ENCODE peak calls at places on chromosomes 3 and 15, in nine cellular contexts. One of them, this sample, is unnamed.

GRCh38 chr3:42052867-42053351 is 38.2 kb upstream of the TRAK1 start:
- DNase-seq in cardiac muscle cell: peak; percentile 50
- DNase-seq in heart right ventricle: no peak
- DNase-seq in psoas muscle: no peak
- DNase-seq in SK-N-SH: no peak
- DNase-seq in thoracic aorta: no peak
- DNase-seq in stomach: no peak
- DNase-seq in body of pancreas: no peak
- DNase-seq in heart left ventricle: no peak
- DNase-seq in this sample: no peak

GRCh38 chr3:24965706-24966105 is 462.4 kb upstream of the RARB start:
- DNase-seq in cardiac muscle cell: no peak
- DNase-seq in heart right ventricle: no peak
- DNase-seq in psoas muscle: no peak
- DNase-seq in SK-N-SH: no peak
- DNase-seq in thoracic aorta: no peak
- DNase-seq in stomach: no peak
- DNase-seq in body of pancreas: no peak
- DNase-seq in heart left ventricle: no peak
- DNase-seq in this sample: no peak

GRCh38 chr3:194608981-194609380 is 24.2 kb downstream of the TMEM44 start:
- DNase-seq in cardiac muscle cell: no peak
- DNase-seq in heart right ventricle: no peak
- DNase-seq in psoas muscle: no peak
- DNase-seq in SK-N-SH: no peak
- DNase-seq in thoracic aorta: no peak
- DNase-seq in stomach: no peak
- DNase-seq in body of pancreas: no peak
- DNase-seq in heart left ventricle: no peak
- DNase-seq in this sample: no peak

GRCh38 chr15:55742927-55743614 is at the start of gene PRTG:
- DNase-seq in cardiac muscle cell: peak; percentile 91
- DNase-seq in heart right ventricle: peak; percentile 77
- DNase-seq in psoas muscle: peak; percentile 86
- DNase-seq in SK-N-SH: peak; percentile 96
- DNase-seq in thoracic aorta: peak; percentile 22
- DNase-seq in stomach: peak; percentile 65
- DNase-seq in body of pancreas: peak; percentile 55
- DNase-seq in heart left ventricle: peak; percentile 79
- DNase-seq in this sample: peak; percentile 38

GRCh38 chr3:58874795-58875194 is 175.0 kb downstream of the CFAP20DC start:
- DNase-seq in cardiac muscle cell: no peak
- DNase-seq in heart right ventricle: no peak
- DNase-seq in psoas muscle: no peak
- DNase-seq in SK-N-SH: no peak
- DNase-seq in thoracic aorta: no peak
- DNase-seq in stomach: no peak
- DNase-seq in body of pancreas: no peak
- DNase-seq in heart left ventricle: no peak
- DNase-seq in this sample: no peak

GRCh38 chr15:66291816-66292215 is 1.6 kb upstream of the DIS3L start:
- DNase-seq in cardiac muscle cell: no peak
- DNase-seq in heart right ventricle: no peak
- DNase-seq in psoas muscle: no peak
- DNase-seq in SK-N-SH: no peak
- DNase-seq in thoracic aorta: no peak
- DNase-seq in stomach: no peak
- DNase-seq in body of pancreas: no peak
- DNase-seq in heart left ventricle: no peak
- DNase-seq in this sample: no peak

GRCh38 chr3:29324180-29324651 is 43.3 kb downstream of the RBMS3 start:
- DNase-seq in cardiac muscle cell: peak; percentile 61
- DNase-seq in heart right ventricle: peak; percentile 14
- DNase-seq in psoas muscle: peak; percentile 68
- DNase-seq in SK-N-SH: no peak
- DNase-seq in thoracic aorta: peak; percentile 68
- DNase-seq in stomach: peak; percentile 27
- DNase-seq in body of pancreas: peak; percentile 10
- DNase-seq in heart left ventricle: peak; percentile 75
- DNase-seq in this sample: peak; percentile 11

GRCh38 chr3:18501679-18502343 is 76.7 kb upstream of the SATB1 start:
- DNase-seq in cardiac muscle cell: no peak
- DNase-seq in heart right ventricle: no peak
- DNase-seq in psoas muscle: no peak
- DNase-seq in SK-N-SH: no peak
- DNase-seq in thoracic aorta: no peak
- DNase-seq in stomach: no peak
- DNase-seq in body of pancreas: no peak
- DNase-seq in heart left ventricle: no peak
- DNase-seq in this sample: no peak

GRCh38 chr15:40367673-40368611 is 9.9 kb downstream of the DISP2 start:
- DNase-seq in cardiac muscle cell: peak; percentile 94
- DNase-seq in heart right ventricle: peak; percentile 84
- DNase-seq in psoas muscle: peak; percentile 93
- DNase-seq in SK-N-SH: peak; percentile 88
- DNase-seq in thoracic aorta: peak; percentile 37
- DNase-seq in stomach: peak; percentile 93
- DNase-seq in body of pancreas: peak; percentile 89
- DNase-seq in heart left ventricle: peak; percentile 81
- DNase-seq in this sample: peak; percentile 91

GRCh38 chr15:81189583-81190283 is 6.9 kb upstream of the IL16 start:
- DNase-seq in cardiac muscle cell: peak; percentile 98
- DNase-seq in heart right ventricle: peak; percentile 61
- DNase-seq in psoas muscle: peak; percentile 89
- DNase-seq in SK-N-SH: no peak
- DNase-seq in thoracic aorta: no peak
- DNase-seq in stomach: peak; percentile 34
- DNase-seq in body of pancreas: peak; percentile 74
- DNase-seq in heart left ventricle: peak; percentile 39
- DNase-seq in this sample: peak; percentile 14

GRCh38 chr15:52481915-52482314 is 46.8 kb downstream of the MYO5A start:
- DNase-seq in cardiac muscle cell: peak; percentile 74
- DNase-seq in heart right ventricle: no peak
- DNase-seq in psoas muscle: no peak
- DNase-seq in SK-N-SH: no peak
- DNase-seq in thoracic aorta: no peak
- DNase-seq in stomach: no peak
- DNase-seq in body of pancreas: peak; percentile 9
- DNase-seq in heart left ventricle: no peak
- DNase-seq in this sample: peak; percentile 23

GRCh38 chr15:95247068-95247984 is 1016.0 kb downstream of the MCTP2 start:
- DNase-seq in cardiac muscle cell: peak; percentile 89
- DNase-seq in heart right ventricle: no peak
- DNase-seq in psoas muscle: no peak
- DNase-seq in SK-N-SH: no peak
- DNase-seq in thoracic aorta: no peak
- DNase-seq in stomach: peak; percentile 27
- DNase-seq in body of pancreas: no peak
- DNase-seq in heart left ventricle: no peak
- DNase-seq in this sample: no peak

GRCh38 chr15:95254263-95254662 is 1022.9 kb downstream of the MCTP2 start:
- DNase-seq in cardiac muscle cell: peak; percentile 44
- DNase-seq in heart right ventricle: no peak
- DNase-seq in psoas muscle: no peak
- DNase-seq in SK-N-SH: no peak
- DNase-seq in thoracic aorta: no peak
- DNase-seq in stomach: no peak
- DNase-seq in body of pancreas: no peak
- DNase-seq in heart left ventricle: no peak
- DNase-seq in this sample: no peak

GRCh38 chr15:95252404-95252803 is 1021.0 kb downstream of the MCTP2 start:
- DNase-seq in cardiac muscle cell: peak; percentile 29
- DNase-seq in heart right ventricle: no peak
- DNase-seq in psoas muscle: no peak
- DNase-seq in SK-N-SH: no peak
- DNase-seq in thoracic aorta: no peak
- DNase-seq in stomach: no peak
- DNase-seq in body of pancreas: no peak
- DNase-seq in heart left ventricle: no peak
- DNase-seq in this sample: no peak

DNA sequence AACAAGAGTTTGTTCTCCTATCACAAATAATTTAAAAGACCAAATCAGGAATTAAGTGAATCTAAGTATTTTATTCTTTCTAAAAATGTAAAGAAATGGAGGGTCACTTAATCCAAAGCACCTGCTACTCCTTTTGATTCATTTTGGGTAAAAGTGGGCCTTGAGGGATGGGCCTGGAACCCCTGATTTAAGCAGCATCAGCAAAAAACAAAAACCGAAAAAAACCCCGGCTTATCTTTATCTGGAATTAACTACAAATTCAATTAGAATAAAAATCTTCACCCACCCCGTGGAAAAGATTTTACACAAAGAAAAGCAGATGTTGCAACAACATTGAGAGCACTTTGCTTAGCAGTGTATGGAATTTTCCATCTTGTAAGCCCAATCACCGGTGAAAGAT is 1018.2 kb downstream of the MCTP2 start:
- DNase-seq in cardiac muscle cell: no peak
- DNase-seq in heart right ventricle: no peak
- DNase-seq in psoas muscle: no peak
- DNase-seq in SK-N-SH: no peak
- DNase-seq in thoracic aorta: no peak
- DNase-seq in stomach: no peak
- DNase-seq in body of pancreas: no peak
- DNase-seq in heart left ventricle: no peak
- DNase-seq in this sample: no peak
- H3K27ac ChIP-seq in cardiac muscle cell: no peak overlapping the region
- H3K27ac ChIP-seq in heart right ventricle: no peak overlapping the region
- H3K27ac ChIP-seq in psoas muscle: no peak overlapping the region
- H3K27ac ChIP-seq in SK-N-SH: no peak overlapping the region
- H3K27ac ChIP-seq in thoracic aorta: no peak overlapping the region
- H3K27ac ChIP-seq in stomach: no peak overlapping the region
- H3K27ac ChIP-seq in body of pancreas: no peak overlapping the region
- H3K27ac ChIP-seq in heart left ventricle: no peak overlapping the region
- H3K27ac ChIP-seq in this sample: no peak overlapping the region

GRCh38 chr3:178203152-178203551 is 333.1 kb upstream of the KCNMB2 start:
- DNase-seq in cardiac muscle cell: no peak
- DNase-seq in heart right ventricle: no peak
- DNase-seq in psoas muscle: no peak
- DNase-seq in SK-N-SH: no peak
- DNase-seq in thoracic aorta: no peak
- DNase-seq in stomach: no peak
- DNase-seq in body of pancreas: no peak
- DNase-seq in heart left ventricle: peak; percentile 16
- DNase-seq in this sample: no peak
- H3K27ac ChIP-seq in cardiac muscle cell: no peak overlapping the region
- H3K27ac ChIP-seq in heart right ventricle: peak overlapping the region; percentile 34
- H3K27ac ChIP-seq in psoas muscle: peak overlapping the region; percentile 56
- H3K27ac ChIP-seq in SK-N-SH: no peak overlapping the region
- H3K27ac ChIP-seq in thoracic aorta: no peak overlapping the region
- H3K27ac ChIP-seq in stomach: no peak overlapping the region
- H3K27ac ChIP-seq in body of pancreas: no peak overlapping the region
- H3K27ac ChIP-seq in heart left ventricle: no peak overlapping the region
- H3K27ac ChIP-seq in this sample: no peak overlapping the region

GRCh38 chr3:189714991-189715961 is 84.1 kb downstream of the TP63 start:
- DNase-seq in cardiac muscle cell: peak; percentile 65
- DNase-seq in heart right ventricle: no peak
- DNase-seq in psoas muscle: no peak
- DNase-seq in SK-N-SH: no peak
- DNase-seq in thoracic aorta: no peak
- DNase-seq in stomach: no peak
- DNase-seq in body of pancreas: no peak
- DNase-seq in heart left ventricle: no peak
- DNase-seq in this sample: no peak

GRCh38 chr3:189712906-189713483 is 81.8 kb downstream of the TP63 start:
- DNase-seq in cardiac muscle cell: no peak
- DNase-seq in heart right ventricle: no peak
- DNase-seq in psoas muscle: no peak
- DNase-seq in SK-N-SH: no peak
- DNase-seq in thoracic aorta: no peak
- DNase-seq in stomach: no peak
- DNase-seq in body of pancreas: no peak
- DNase-seq in heart left ventricle: no peak
- DNase-seq in this sample: no peak

GRCh38 chr3:189708375-189708774 is 77.2 kb downstream of the TP63 start:
- DNase-seq in cardiac muscle cell: no peak
- DNase-seq in heart right ventricle: no peak
- DNase-seq in psoas muscle: no peak
- DNase-seq in SK-N-SH: no peak
- DNase-seq in thoracic aorta: no peak
- DNase-seq in stomach: no peak
- DNase-seq in body of pancreas: no peak
- DNase-seq in heart left ventricle: no peak
- DNase-seq in this sample: no peak

DNA sequence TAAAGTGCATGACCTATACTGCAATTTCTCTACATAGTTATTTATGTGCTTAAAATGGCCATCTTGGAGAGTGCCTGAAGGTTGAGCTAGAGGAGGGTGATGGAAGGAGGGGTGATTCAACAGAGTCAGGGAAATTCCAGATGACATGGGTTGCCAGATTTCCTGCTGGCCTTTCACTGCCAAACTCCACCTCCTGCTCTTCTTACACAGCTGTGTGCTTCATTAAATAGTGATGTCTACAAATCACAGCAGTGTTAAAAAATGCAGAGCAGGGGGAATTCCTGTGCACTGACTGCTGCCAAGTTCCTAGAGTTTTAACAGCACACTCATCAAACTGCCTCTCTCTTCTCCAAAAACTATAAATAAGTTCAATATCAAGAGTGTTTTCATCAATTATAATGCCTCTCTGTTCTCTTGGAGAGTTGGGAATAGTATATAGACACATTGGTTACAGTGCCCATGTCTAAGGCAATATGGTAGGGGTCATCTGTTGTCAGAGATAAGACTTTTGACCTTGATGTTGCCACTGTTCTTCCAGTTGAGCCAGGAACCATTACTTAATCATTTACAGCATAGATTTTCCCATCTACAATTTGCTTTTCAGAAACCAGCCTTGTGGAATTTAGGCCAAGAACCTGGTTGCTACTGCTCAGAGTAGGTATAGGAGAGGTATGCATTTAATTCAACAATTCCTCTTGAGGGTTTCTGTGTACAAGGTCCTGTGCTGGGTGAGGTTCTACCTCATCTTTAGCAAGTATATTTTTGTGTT is 79.6 kb downstream of the TP63 start:
- DNase-seq in cardiac muscle cell: peak; percentile 98
- DNase-seq in heart right ventricle: no peak
- DNase-seq in psoas muscle: peak; percentile 71
- DNase-seq in SK-N-SH: no peak
- DNase-seq in thoracic aorta: no peak
- DNase-seq in stomach: no peak
- DNase-seq in body of pancreas: peak; percentile 31
- DNase-seq in heart left ventricle: peak; percentile 56
- DNase-seq in this sample: peak; percentile 17
- H3K27ac ChIP-seq in cardiac muscle cell: no peak overlapping the region
- H3K27ac ChIP-seq in heart right ventricle: peak overlapping the region; percentile 6
- H3K27ac ChIP-seq in psoas muscle: peak overlapping the region; percentile 38
- H3K27ac ChIP-seq in SK-N-SH: no peak overlapping the region
- H3K27ac ChIP-seq in thoracic aorta: no peak overlapping the region
- H3K27ac ChIP-seq in stomach: no peak overlapping the region
- H3K27ac ChIP-seq in body of pancreas: peak overlapping the region; percentile 51
- H3K27ac ChIP-seq in heart left ventricle: no peak overlapping the region
- H3K27ac ChIP-seq in this sample: no peak overlapping the region

DNA sequence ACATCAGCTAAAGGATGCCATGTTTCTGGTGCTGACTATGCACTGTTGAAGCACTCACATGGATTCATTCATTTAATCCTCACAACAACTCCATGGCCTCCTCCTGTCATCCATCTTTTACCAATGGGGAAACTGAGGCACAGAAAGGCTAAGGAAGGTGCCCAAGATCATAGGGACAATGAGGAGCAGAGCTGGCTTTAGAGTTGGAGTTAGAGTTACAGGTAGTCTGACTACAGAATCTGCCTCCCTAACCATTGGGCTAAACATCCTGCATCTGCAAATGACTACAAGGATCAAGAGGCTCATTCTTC is 111.5 kb downstream of the IQSEC1 start:
- DNase-seq in cardiac muscle cell: no peak
- DNase-seq in heart right ventricle: no peak
- DNase-seq in psoas muscle: no peak
- DNase-seq in SK-N-SH: no peak
- DNase-seq in thoracic aorta: no peak
- DNase-seq in stomach: no peak
- DNase-seq in body of pancreas: no peak
- DNase-seq in heart left ventricle: no peak
- DNase-seq in this sample: no peak
- H3K27ac ChIP-seq in cardiac muscle cell: no peak overlapping the region
- H3K27ac ChIP-seq in heart right ventricle: peak overlapping the region; percentile 93
- H3K27ac ChIP-seq in psoas muscle: no peak overlapping the region
- H3K27ac ChIP-seq in SK-N-SH: no peak overlapping the region
- H3K27ac ChIP-seq in thoracic aorta: peak overlapping the region; percentile 91
- H3K27ac ChIP-seq in stomach: no peak overlapping the region
- H3K27ac ChIP-seq in body of pancreas: no peak overlapping the region
- H3K27ac ChIP-seq in heart left ventricle: peak overlapping the region; percentile 85
- H3K27ac ChIP-seq in this sample: no peak overlapping the region